ENCODE peak calls at places on chromosomes 12 and 14, in four cellular contexts. E is CD8-positive, alpha-beta T cell; Z is A549; I is tibial nerve. W is an unnamed sample. For H3K4me1, the result is how much of the 10 kb centered on the place peaks cover.

GRCh38 chr14:101355284-101355683 is 206.0 kb upstream of the DIO3 start:
- DNase-seq in E (no peak), Z (no peak), I (no peak), W (no peak)

GRCh38 chr14:51219473-51220448 is 20.3 kb upstream of the TMX1 start:
- DNase-seq in E (no peak), Z (peak), I (no peak), W (no peak)

GRCh38 chr12:77980782-77981181 is 150.1 kb downstream of the NAV3 start:
- DNase-seq in E (no peak), Z (no peak), I (no peak), W (no peak)

GRCh38 chr12:29187756-29188155 is 38.7 kb downstream of the FAR2 start:
- DNase-seq in E (no peak), Z (no peak), I (no peak), W (no peak)

GRCh38 chr12:85874064-85874463 is at the start of gene NTS:
- DNase-seq in E (no peak), Z (peak), I (no peak), W (no peak)

GRCh38 chr12:70609739-70610491 is 27.3 kb downstream of the PTPRB start:
- DNase-seq in E (no peak), Z (peak), I (no peak), W (peak)

GRCh38 chr14:46580941-46581671 is 70.5 kb downstream of the RPL10L start:
- DNase-seq in E (no peak), Z (peak), I (no peak), W (no peak)

GRCh38 chr14:75426332-75427125 is 1.3 kb upstream of the JDP2 start:
- DNase-seq in E (no peak), Z (no peak), I (no peak), W (no peak)

GRCh38 chr14:44778562-44778961 is 183.2 kb downstream of the KLHL28 start:
- DNase-seq in E (no peak), Z (no peak), I (no peak), W (no peak)

GRCh38 chr14:87687338-87687876 is 305.6 kb downstream of the GALC start:
- DNase-seq in E (no peak), Z (no peak), I (no peak), W (no peak)

GRCh38 chr12:98635657-98636323 is 8.8 kb downstream of the IKBIP start:
- DNase-seq in E (no peak), Z (peak), I (no peak), W (no peak)

GRCh38 chr14:22505751-22506710 is 83.0 kb downstream of the DAD1 start:
- DNase-seq in E (peak), Z (no peak), I (no peak), W (no peak)

GRCh38 chr12:116601524-116601923 is 42.3 kb downstream of the MAP1LC3B2 start:
- DNase-seq in E (no peak), Z (no peak), I (no peak), W (no peak)

GRCh38 chr12:126747530-126748149 is 1519.3 kb upstream of the TMEM132C start:
- DNase-seq in E (no peak), Z (peak), I (no peak), W (no peak)

GRCh38 chr14:39229601-39230110 is 4.1 kb upstream of the MIA2 start:
- DNase-seq in E (no peak), Z (no peak), I (no peak), W (no peak)

GRCh38 chr12:66836623-66837310 is 157.9 kb upstream of the GRIP1 start:
- DNase-seq in E (no peak), Z (no peak), I (no peak), W (no peak)

DNA sequence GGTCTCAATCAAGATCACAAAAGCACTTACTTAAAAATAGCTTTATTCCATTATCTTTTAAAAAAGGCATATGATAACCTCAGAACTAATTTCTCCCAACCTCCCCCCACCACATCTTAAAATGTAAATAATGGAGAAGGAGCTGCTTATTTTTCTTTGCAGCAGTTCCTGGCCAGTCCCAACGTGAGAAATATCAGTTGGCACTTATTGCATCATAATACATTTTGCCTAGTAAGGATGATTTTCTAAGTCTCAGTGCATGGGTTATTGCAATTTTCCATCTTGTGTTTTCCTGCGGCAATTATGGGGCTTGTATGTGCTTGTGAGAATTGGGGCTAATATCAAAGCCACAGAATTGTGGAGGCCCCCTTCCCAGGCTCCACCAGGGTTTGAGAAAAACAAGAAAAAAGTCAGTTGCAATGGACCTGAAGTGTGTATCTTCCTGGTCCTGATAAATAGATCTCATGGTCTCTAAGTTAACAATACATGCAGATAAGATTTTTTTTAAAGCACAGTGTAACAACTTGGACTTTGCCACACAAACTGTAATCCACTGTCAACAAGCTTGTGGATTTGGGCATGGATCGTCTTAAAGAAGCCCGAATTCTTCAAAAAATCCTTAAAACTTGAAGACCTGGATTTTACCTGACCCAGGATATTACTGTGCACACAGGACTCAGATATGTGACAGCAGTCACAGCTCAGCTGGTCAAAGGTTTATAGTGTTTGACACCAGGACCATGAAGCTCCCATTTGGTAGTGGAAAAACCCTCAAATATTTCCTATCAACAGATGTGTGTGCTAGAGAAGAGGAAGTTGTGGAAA is 2.8 kb upstream of the WSB2 start:
- DNase-seq in E (no peak), Z (no peak), I (no peak), W (no peak)
- H3K4me1 ChIP-seq in E (under half), Z (under half), I (under half), W (under half)

GRCh38 chr14:24404814-24405213 is 6.0 kb downstream of the NYNRIN start:
- DNase-seq in E (no peak), Z (no peak), I (no peak), W (no peak)
- H3K4me1 ChIP-seq in E (under half), Z (under half), I (under half), W (under half)

GRCh38 chr12:94184995-94185711 is 36.8 kb downstream of the PLXNC1 start:
- DNase-seq in E (no peak), Z (no peak), I (no peak), W (no peak)
- H3K4me1 ChIP-seq in E (under half), Z (under half), I (under half), W (under half)

GRCh38 chr12:113233967-113234366 is 12.7 kb downstream of the TPCN1 start:
- DNase-seq in E (no peak), Z (no peak), I (no peak), W (no peak)
- H3K4me1 ChIP-seq in E (under half), Z (under half), I (under half), W (under half)

DNA sequence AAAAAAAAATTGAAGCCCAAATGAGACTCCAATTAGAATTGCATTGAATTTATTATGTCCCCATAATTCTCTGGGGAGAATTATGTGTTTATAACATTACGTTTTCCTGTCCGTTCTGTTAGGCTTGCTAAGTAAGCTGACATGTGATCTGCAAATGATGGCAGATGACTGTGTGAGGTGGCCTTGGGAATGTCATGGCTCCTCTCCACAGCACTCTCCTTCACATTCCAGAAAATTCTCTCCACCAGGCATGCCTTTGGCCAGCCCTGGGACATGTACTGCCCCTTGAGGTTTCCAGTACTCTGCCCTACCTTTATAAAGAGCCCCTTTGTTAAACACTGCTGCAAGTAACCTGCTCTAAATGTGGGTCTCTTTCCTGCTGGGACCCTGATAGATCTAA is 28.3 kb upstream of the INF2 start:
- DNase-seq in E (no peak), Z (no peak), I (no peak), W (no peak)
- H3K4me1 ChIP-seq in E (half or more), Z (under half), I (under half), W (under half)

DNA sequence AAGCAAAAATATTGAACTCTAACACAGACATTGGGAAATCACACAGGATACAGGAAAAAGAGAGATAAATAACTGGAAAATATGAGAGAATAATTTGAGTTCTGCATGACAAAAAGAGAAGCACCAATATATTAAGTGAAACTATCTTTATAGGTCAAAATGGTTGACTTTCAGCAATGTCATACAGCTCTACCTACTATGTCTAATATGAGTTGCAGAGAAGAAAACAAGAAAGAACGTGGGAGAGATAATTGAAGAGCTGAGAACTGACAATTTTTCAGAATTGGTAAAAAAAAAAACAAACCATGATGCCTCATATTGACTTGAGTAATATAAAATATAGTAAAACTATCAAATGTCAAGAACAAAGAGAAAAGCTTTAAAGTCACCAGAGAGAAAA is 221.7 kb downstream of the BCL11B start:
- DNase-seq in E (no peak), Z (no peak), I (no peak), W (no peak)
- H3K4me1 ChIP-seq in E (under half), Z (under half), I (under half), W (under half)

DNA sequence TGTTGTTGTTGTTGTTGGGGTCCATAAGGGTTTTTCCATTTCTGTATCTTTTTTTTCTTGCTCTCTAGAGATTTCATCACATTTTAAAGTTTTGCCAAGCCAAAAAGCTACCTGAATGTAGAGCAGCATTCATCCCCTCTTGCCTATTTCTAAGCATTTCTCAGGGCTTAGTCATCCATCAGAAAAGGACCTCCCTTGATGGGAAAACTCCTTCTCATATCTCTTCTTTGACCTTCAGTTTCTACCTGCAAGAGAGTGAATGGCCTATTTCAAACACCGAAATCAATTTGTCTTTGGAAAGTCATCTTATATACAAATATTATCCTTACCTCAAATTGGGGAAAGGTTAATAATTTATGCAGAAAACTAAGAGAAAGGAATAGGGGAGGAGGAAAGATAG is 4.5 kb downstream of the MYBPC1 start:
- DNase-seq in E (no peak), Z (no peak), I (no peak), W (no peak)
- H3K4me1 ChIP-seq in E (under half), Z (under half), I (under half), W (under half)

GRCh38 chr14:95480109-95480886 is 36.2 kb downstream of the SYNE3 start:
- DNase-seq in E (peak), Z (no peak), I (peak), W (no peak)
- H3K4me1 ChIP-seq in E (under half), Z (under half), I (half or more), W (under half)

DNA sequence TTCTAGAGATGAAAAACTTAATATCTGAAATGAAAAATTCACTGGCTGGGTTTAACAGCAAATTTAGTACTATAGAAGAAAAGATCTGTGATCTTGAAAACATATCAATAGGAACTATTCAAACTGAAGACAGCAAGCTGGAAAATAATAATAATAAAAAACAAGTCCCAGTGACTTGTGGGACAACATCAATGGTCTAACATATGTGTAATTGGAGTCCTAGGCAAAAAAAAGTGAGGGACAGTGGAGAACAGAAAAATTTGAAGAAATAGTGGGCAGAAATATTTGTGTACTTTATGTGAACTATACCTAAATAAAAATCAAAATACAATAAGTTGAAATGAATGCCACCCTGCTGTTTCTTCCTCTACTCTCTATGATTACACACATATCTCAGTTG is 2.4 kb upstream of the SERPINA9 start:
- DNase-seq in E (no peak), Z (no peak), I (no peak), W (no peak)
- H3K4me1 ChIP-seq in E (under half), Z (under half), I (under half), W (under half)

DNA sequence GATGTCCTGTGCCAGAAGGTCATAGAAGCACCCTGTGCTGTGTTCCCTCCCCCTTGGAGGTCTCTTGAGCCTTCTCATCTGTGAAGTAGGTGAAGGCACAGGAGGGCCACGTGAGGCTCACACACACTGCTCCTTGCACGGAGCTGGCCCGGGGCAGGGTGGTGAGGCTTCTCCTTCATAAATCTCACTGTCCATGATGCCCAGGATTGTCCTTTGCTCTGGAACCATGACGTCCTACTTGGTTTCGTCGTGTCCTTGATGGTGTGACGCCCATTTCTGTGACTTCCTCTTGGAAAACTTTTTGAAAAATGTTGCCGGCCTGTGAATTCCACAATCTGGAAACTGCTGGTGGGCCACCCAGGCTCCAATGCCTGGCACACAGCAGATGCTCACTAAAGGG is 34.4 kb downstream of the SH2B3 start:
- DNase-seq in E (no peak), Z (no peak), I (no peak), W (no peak)
- H3K4me1 ChIP-seq in E (half or more), Z (under half), I (under half), W (under half)